ENCODE peak calls at places on chromosomes 11 and 22, in four cellular contexts. J is astrocyte of the spinal cord, X is natural killer cell, A is prostate gland. S is an unnamed sample.

GRCh38 chr11:7703785-7704184 is 2.5 kb downstream of the OVCH2 start:
- DNase-seq in J (no peak), X (no peak), A (no peak), S (no peak)

GRCh38 chr11:58900479-58901420 is 38.5 kb upstream of the GLYATL1 start:
- DNase-seq in J (peak; percentile 92), X (no peak), A (peak; percentile 70), S (no peak)

GRCh38 chr11:130783322-130783721 is 133.0 kb downstream of the SNX19 start:
- DNase-seq in J (no peak), X (no peak), A (no peak), S (no peak)

GRCh38 chr11:106765849-106766248 is 252.4 kb downstream of the GUCY1A2 start:
- DNase-seq in J (no peak), X (no peak), A (no peak), S (no peak)

GRCh38 chr11:64759722-64760719 is at the start of gene PYGM:
- DNase-seq in J (no peak), X (no peak), A (no peak), S (peak; percentile 63)

GRCh38 chr11:61516675-61517516 is 8.3 kb downstream of the LRRC10B start:
- DNase-seq in J (peak; percentile 10), X (peak; percentile 57), A (no peak), S (peak; percentile 100)

GRCh38 chr11:121762820-121763219 is 310.1 kb upstream of the SORL1-AS1 start:
- DNase-seq in J (peak; percentile 54), X (no peak), A (no peak), S (no peak)

GRCh38 chr11:27241316-27242122 is 121.5 kb downstream of the CCDC34 start:
- DNase-seq in J (peak; percentile 86), X (no peak), A (no peak), S (no peak)

GRCh38 chr11:116927163-116927772 is 89.8 kb upstream of the APOA1 start:
- DNase-seq in J (no peak), X (peak; percentile 31), A (no peak), S (no peak)

GRCh38 chr11:69343401-69344321 is 49.7 kb downstream of the MYEOV start:
- DNase-seq in J (no peak), X (no peak), A (no peak), S (no peak)

GRCh38 chr22:46081831-46082210 is 68.5 kb upstream of the PPARA start:
- DNase-seq in J (no peak), X (no peak), A (no peak), S (no peak)

GRCh38 chr11:125957623-125958330 is 11.9 kb downstream of the VSIG10L2 start:
- DNase-seq in J (no peak), X (no peak), A (no peak), S (no peak)

GRCh38 chr11:126564588-126564987 is 209.1 kb downstream of the ST3GAL4 start:
- DNase-seq in J (no peak), X (no peak), A (no peak), S (no peak)

GRCh38 chr11:71307811-71308645 is 55.7 kb upstream of the SHANK2 start:
- DNase-seq in J (no peak), X (no peak), A (no peak), S (no peak)

GRCh38 chr11:101770648-101771047 is 144.2 kb upstream of the CEP126 start:
- DNase-seq in J (no peak), X (no peak), A (no peak), S (no peak)

GRCh38 chr11:27874998-27875397 is 174.7 kb upstream of the BDNF start:
- DNase-seq in J (no peak), X (no peak), A (no peak), S (no peak)

GRCh38 chr11:14418801-14419417 is 59.9 kb upstream of the RRAS2 start:
- DNase-seq in J (no peak), X (no peak), A (no peak), S (no peak)

GRCh38 chr11:130216591-130217132 is 57.1 kb downstream of the ST14 start:
- DNase-seq in J (no peak), X (no peak), A (no peak), S (no peak)

GRCh38 chr11:34573537-34573936 is 47.4 kb upstream of the EHF start:
- DNase-seq in J (no peak), X (no peak), A (no peak), S (no peak)

GRCh38 chr11:68076371-68077042 is 37.7 kb downstream of the TCIRG1 start:
- DNase-seq in J (no peak), X (no peak), A (no peak), S (no peak)
- TF ChIP-seq CTCF in J (no peak), X (no peak), A (no peak), S (peak; percentile 33)

GRCh38 chr11:120746836-120747609 is 235.5 kb downstream of the GRIK4 start:
- DNase-seq in J (no peak), X (no peak), A (peak; percentile 84), S (no peak)

GRCh38 chr11:120747801-120748484 is 236.4 kb downstream of the GRIK4 start:
- DNase-seq in J (no peak), X (no peak), A (no peak), S (peak; percentile 35)

GRCh38 chr11:120744016-120744994 is 232.8 kb downstream of the GRIK4 start:
- DNase-seq in J (no peak), X (no peak), A (no peak), S (no peak)

GRCh38 chr11:120748485-120748814 is 236.9 kb downstream of the GRIK4 start:
- DNase-seq in J (no peak), X (no peak), A (no peak), S (no peak)

DNA sequence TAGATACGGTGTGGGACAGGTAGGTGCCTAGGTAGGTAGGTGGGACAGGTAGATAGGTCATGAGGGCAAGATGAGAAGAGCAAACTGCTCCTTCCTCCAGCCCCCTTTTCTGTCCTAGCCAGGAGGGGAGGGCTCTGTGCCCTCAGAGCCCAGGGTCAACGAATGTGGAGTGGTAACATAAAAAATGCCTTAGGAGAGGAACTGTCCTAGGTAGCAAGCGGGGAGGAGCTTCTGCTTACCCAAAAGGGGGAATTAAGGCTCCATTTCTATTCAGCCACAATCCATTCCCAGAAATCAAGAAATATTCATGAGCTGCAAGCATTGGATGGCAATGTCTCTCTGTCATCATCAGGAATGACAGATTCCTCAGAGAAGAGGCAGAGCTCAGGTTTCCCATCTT is 234.8 kb downstream of the GRIK4 start:
- DNase-seq in J (no peak), X (no peak), A (no peak), S (no peak)
- TF ChIP-seq CTCF in J (no peak), X (no peak), A (no peak), S (no peak)

DNA sequence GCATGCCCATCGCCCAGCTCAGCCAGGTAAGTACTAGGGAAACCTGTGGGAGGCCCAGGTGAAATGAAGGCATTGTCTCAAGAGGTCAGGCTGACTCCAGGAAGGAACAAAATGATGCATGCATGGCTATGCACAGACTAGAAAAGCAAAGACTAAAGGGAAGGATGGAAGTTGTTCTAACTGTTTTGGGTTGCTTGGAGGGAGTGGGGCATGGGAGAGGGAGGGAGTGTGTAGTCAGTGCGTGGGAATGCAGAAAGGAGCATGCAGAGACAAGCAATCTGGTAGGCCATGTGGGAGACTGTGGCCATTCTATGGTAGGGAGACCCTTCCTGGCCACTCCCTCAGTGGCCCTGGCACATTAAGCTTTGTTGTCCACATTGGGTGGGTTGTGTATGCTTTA is 2.9 kb downstream of the MICAL3 start:
- DNase-seq in J (no peak), X (no peak), A (no peak), S (no peak)
- TF ChIP-seq CTCF in J (no peak), X (no peak), A (no peak), S (no peak)

GRCh38 chr11:124899376-124900145 is 1.9 kb upstream of the ROBO4 start:
- DNase-seq in J (peak; percentile 14), X (no peak), A (no peak), S (peak; percentile 14)
- TF ChIP-seq CTCF in J (peak; percentile 22), X (no peak), A (no peak), S (no peak)

GRCh38 chr11:82901165-82901938 is at the start of gene DDIAS:
- DNase-seq in J (peak; percentile 98), X (peak; percentile 88), A (peak; percentile 96), S (peak; percentile 47)
- TF ChIP-seq CTCF in J (no peak), X (no peak), A (no peak), S (no peak)

GRCh38 chr11:78385205-78385604 is 32.4 kb downstream of the GAB2 start:
- DNase-seq in J (no peak), X (no peak), A (no peak), S (no peak)

GRCh38 chr11:78386551-78386950 is 31.1 kb downstream of the GAB2 start:
- DNase-seq in J (no peak), X (no peak), A (no peak), S (no peak)

GRCh38 chr11:78380615-78381029 is 37.0 kb downstream of the GAB2 start:
- DNase-seq in J (peak; percentile 18), X (no peak), A (no peak), S (no peak)

GRCh38 chr11:78381867-78382266 is 35.8 kb downstream of the GAB2 start:
- DNase-seq in J (no peak), X (no peak), A (no peak), S (no peak)

GRCh38 chr11:78384231-78384630 is 33.4 kb downstream of the GAB2 start:
- DNase-seq in J (no peak), X (no peak), A (no peak), S (no peak)
- TF ChIP-seq CTCF in J (no peak), X (no peak), A (no peak), S (no peak)

GRCh38 chr11:63635762-63636465 is 21.7 kb upstream of the PLAAT3 start:
- DNase-seq in J (peak; percentile 61), X (peak; percentile 59), A (peak; percentile 48), S (peak; percentile 70)

GRCh38 chr11:63643205-63643604 is 28.0 kb downstream of the ATL3 start:
- DNase-seq in J (no peak), X (no peak), A (no peak), S (no peak)

GRCh38 chr11:63641727-63642126 is 27.5 kb upstream of the PLAAT3 start:
- DNase-seq in J (peak; percentile 14), X (no peak), A (no peak), S (no peak)

DNA sequence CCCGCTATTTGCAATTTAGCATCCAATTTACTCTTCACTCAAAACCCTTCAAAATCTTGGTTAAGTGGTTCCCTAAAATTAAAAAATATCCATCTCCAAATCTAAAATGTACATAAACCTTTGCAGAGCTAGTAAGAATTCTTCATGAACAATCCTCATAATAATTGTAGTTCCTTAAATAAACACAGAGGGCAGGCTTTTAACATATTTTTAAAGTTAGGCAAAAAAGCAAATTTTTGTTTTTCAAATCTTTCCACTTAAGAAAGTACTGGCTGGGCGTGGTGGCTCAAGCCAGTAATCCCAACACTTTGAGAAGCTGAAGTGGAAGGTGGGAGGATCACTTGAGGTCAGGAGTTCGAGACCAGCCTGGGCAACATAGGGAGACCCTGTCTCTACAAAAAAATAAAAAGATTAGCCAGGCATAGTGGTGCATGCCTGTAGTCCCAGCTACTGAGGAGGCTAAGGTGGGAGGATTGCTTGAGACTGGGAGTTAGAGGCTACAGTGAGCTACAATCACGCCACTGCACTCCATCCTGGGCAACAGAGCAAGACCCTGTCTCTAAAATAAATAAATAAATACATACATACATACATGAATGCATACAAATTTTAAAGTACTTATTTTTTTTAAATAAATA is 25.1 kb upstream of the PLAAT3 start:
- DNase-seq in J (peak; percentile 33), X (no peak), A (no peak), S (no peak)
- TF ChIP-seq CTCF in J (peak; percentile 17), X (peak; percentile 74), A (no peak), S (peak; percentile 35)

GRCh38 chr11:2885017-2885675 is 429 bp downstream of the CDKN1C start:
- DNase-seq in J (peak; percentile 42), X (peak; percentile 47), A (peak; percentile 58), S (no peak)
- TF ChIP-seq CTCF in J (peak; percentile 32), X (peak; percentile 17), A (peak; percentile 39), S (peak; percentile 24)